ENCODE peak calls at places on chromosomes 1 and 21, in nine cellular contexts. P is NCI-H2081 treated with DMSO at 0.1 percent for 48 hours; A is NCI-H2029 treated with DMSO at 0.1 percent for 48 hours; O is ELR; C is left kidney; L is lung; X is stimulated activated CD4-positive, alpha-beta T cell treated with anti-CD3 and anti-CD28 coated beads, Interleukin-1b, Interleukin-23, amount 100 ng/mL, for 24 hours; G is hypothalamus; V is T-helper 1 cell. R is an unnamed sample.

GRCh38 chr1:150971583-150972416 is 2.8 kb downstream of the CERS2 start:
- DNase-seq in P (no peak), A (no peak), O (peak), C (peak), L (peak), X (no peak), G (no peak), V (no peak), R (no peak)

GRCh38 chr1:204841316-204841715 is 29.3 kb upstream of the NFASC start:
- DNase-seq in P (no peak), A (no peak), O (no peak), C (no peak), L (no peak), X (no peak), G (no peak), V (no peak), R (no peak)

GRCh38 chr1:53944469-53945182 is 873 bp downstream of the IFT25 start:
- DNase-seq in P (no peak), A (no peak), O (peak), C (no peak), L (no peak), X (no peak), G (no peak), V (no peak), R (no peak)

GRCh38 chr1:228404107-228404720 is 2.4 kb downstream of the TRIM11 start:
- DNase-seq in P (no peak), A (no peak), O (no peak), C (no peak), L (no peak), X (no peak), G (no peak), V (no peak), R (no peak)

GRCh38 chr1:47755368-47755990 is 241.7 kb downstream of the TRABD2B start:
- DNase-seq in P (no peak), A (no peak), O (peak), C (peak), L (no peak), X (peak), G (no peak), V (no peak), R (no peak)

GRCh38 chr1:4395676-4396075 is 258.7 kb upstream of the AJAP1 start:
- DNase-seq in P (no peak), A (peak), O (no peak), C (peak), L (no peak), X (no peak), G (no peak), V (no peak), R (no peak)

GRCh38 chr21:45276620-45277019 is 11.1 kb downstream of the POFUT2 start:
- DNase-seq in P (no peak), A (no peak), O (no peak), C (no peak), L (no peak), X (no peak), G (no peak), V (no peak), R (no peak)

GRCh38 chr1:73065585-73065984 is 783.2 kb upstream of the NEGR1 start:
- DNase-seq in P (no peak), A (no peak), O (peak), C (peak), L (no peak), X (no peak), G (no peak), V (no peak), R (no peak)

GRCh38 chr1:218384576-218384975 is 39.4 kb downstream of the TGFB2 start:
- DNase-seq in P (no peak), A (peak), O (peak), C (no peak), L (no peak), X (no peak), G (no peak), V (no peak), R (no peak)

GRCh38 chr1:45945426-45945825 is 142.0 kb downstream of the MAST2 start:
- DNase-seq in P (no peak), A (no peak), O (peak), C (no peak), L (no peak), X (no peak), G (no peak), V (no peak), R (no peak)

GRCh38 chr1:229980009-229980408 is 87.0 kb upstream of the GALNT2 start:
- DNase-seq in P (no peak), A (no peak), O (peak), C (no peak), L (no peak), X (no peak), G (no peak), V (no peak), R (no peak)

GRCh38 chr1:110421159-110421777 is 13.8 kb upstream of the LAMTOR5 start:
- DNase-seq in P (no peak), A (no peak), O (peak), C (no peak), L (no peak), X (no peak), G (no peak), V (no peak), R (no peak)

GRCh38 chr1:48718696-48719095 is 58.0 kb downstream of the BEND5 start:
- DNase-seq in P (no peak), A (no peak), O (no peak), C (no peak), L (no peak), X (no peak), G (no peak), V (no peak), R (no peak)

GRCh38 chr1:165910764-165911421 is 83.5 kb downstream of the UCK2 start:
- DNase-seq in P (no peak), A (no peak), O (no peak), C (no peak), L (no peak), X (no peak), G (no peak), V (no peak), R (no peak)

GRCh38 chr1:148315081-148315811 is 163.2 kb upstream of the NBPF11 start:
- DNase-seq in P (no peak), A (no peak), O (peak), C (no peak), L (no peak), X (no peak), G (no peak), V (no peak), R (no peak)

GRCh38 chr1:112172294-112172882 is 182.9 kb upstream of the KCND3 start:
- DNase-seq in P (no peak), A (no peak), O (peak), C (peak), L (peak), X (no peak), G (peak), V (no peak), R (no peak)

GRCh38 chr1:229952670-229953520 is 114.1 kb upstream of the GALNT2 start:
- DNase-seq in P (no peak), A (no peak), O (peak), C (no peak), L (no peak), X (no peak), G (no peak), V (no peak), R (no peak)

GRCh38 chr1:53459321-53460175 is at the start of gene DMRTB1:
- DNase-seq in P (no peak), A (no peak), O (no peak), C (no peak), L (no peak), X (no peak), G (no peak), V (no peak), R (no peak)

GRCh38 chr1:104630567-104630966 is 880.9 kb downstream of the AMY1C start:
- DNase-seq in P (no peak), A (no peak), O (no peak), C (no peak), L (no peak), X (no peak), G (no peak), V (no peak), R (no peak)

GRCh38 chr1:157739229-157739901 is 37.6 kb downstream of the FCRL2 start:
- DNase-seq in P (no peak), A (no peak), O (peak), C (no peak), L (no peak), X (no peak), G (no peak), V (no peak), R (no peak)

GRCh38 chr21:44953628-44954021 is 13.8 kb downstream of the SLX9 start:
- DNase-seq in P (no peak), A (no peak), O (no peak), C (no peak), L (no peak), X (no peak), G (no peak), V (no peak), R (no peak)

GRCh38 chr1:156475568-156476500 is 24.7 kb downstream of the MEF2D start:
- DNase-seq in P (no peak), A (no peak), O (peak), C (no peak), L (no peak), X (no peak), G (peak), V (no peak), R (no peak)

GRCh38 chr1:27571439-27572018 is 32.4 kb downstream of the AHDC1 start:
- DNase-seq in P (no peak), A (no peak), O (no peak), C (peak), L (no peak), X (no peak), G (peak), V (no peak), R (no peak)

GRCh38 chr1:184210048-184210447 is 158.5 kb downstream of the TSEN15 start:
- DNase-seq in P (no peak), A (no peak), O (no peak), C (peak), L (no peak), X (no peak), G (no peak), V (no peak), R (no peak)

GRCh38 chr1:78038071-78038470 is 7.7 kb upstream of the GIPC2 start:
- DNase-seq in P (no peak), A (peak), O (no peak), C (no peak), L (no peak), X (no peak), G (no peak), V (no peak), R (no peak)

GRCh38 chr1:232221790-232222499 is 408.0 kb downstream of the SIPA1L2 start:
- DNase-seq in P (no peak), A (no peak), O (peak), C (no peak), L (peak), X (no peak), G (no peak), V (no peak), R (no peak)